ENCODE peak calls at places on chromosomes 13 and 19, in nine cellular contexts. T is CD8-positive, alpha-beta memory T cell; S is left ventricle myocardium inferior; F is suprapubic skin; H is psoas muscle; A is body of pancreas; V is breast epithelium; Z is BE2C; X is upper lobe of left lung. J is an unnamed sample.

GRCh38 chr19:40778045-40778864 is at the start of gene RAB4B:
- DNase-seq in T (peak; percentile 100), S (peak; percentile 100), F (peak; percentile 100), H (peak; percentile 100), A (peak; percentile 100), V (peak; percentile 100), Z (peak; percentile 100), X (peak; percentile 100), J (peak; percentile 100)

GRCh38 chr19:2291185-2291751 is 9.3 kb upstream of the PEAK3 start:
- DNase-seq in T (no peak), S (no peak), F (no peak), H (no peak), A (no peak), V (no peak), Z (peak; percentile 54), X (peak; percentile 88), J (no peak)

GRCh38 chr19:33438016-33438671 is 64.6 kb downstream of the CEBPG start:
- DNase-seq in T (no peak), S (peak; percentile 42), F (no peak), H (no peak), A (no peak), V (peak; percentile 22), Z (peak; percentile 94), X (no peak), J (peak; percentile 20)

GRCh38 chr19:39890755-39891551 is 43.5 kb downstream of the FCGBP start:
- DNase-seq in T (no peak), S (no peak), F (peak; percentile 77), H (no peak), A (no peak), V (no peak), Z (no peak), X (peak; percentile 33), J (no peak)

GRCh38 chr13:92362717-92363116 is 863.9 kb upstream of the GPC6 start:
- DNase-seq in T (no peak), S (no peak), F (no peak), H (no peak), A (peak; percentile 17), V (no peak), Z (no peak), X (no peak), J (no peak)

GRCh38 chr13:98366959-98367358 is 189.9 kb upstream of the RNF113B start:
- DNase-seq in T (no peak), S (no peak), F (no peak), H (no peak), A (no peak), V (no peak), Z (no peak), X (no peak), J (no peak)

GRCh38 chr19:45275370-45275971 is 24.4 kb downstream of the MARK4 start:
- DNase-seq in T (no peak), S (no peak), F (no peak), H (no peak), A (no peak), V (no peak), Z (peak; percentile 86), X (no peak), J (no peak)

GRCh38 chr13:35965226-35965927 is 165.8 kb downstream of the DCLK1 start:
- DNase-seq in T (no peak), S (no peak), F (no peak), H (no peak), A (no peak), V (no peak), Z (peak; percentile 49), X (no peak), J (no peak)

GRCh38 chr19:44587863-44588752 is 25.3 kb upstream of the IGSF23 start:
- DNase-seq in T (no peak), S (no peak), F (no peak), H (no peak), A (no peak), V (no peak), Z (no peak), X (no peak), J (peak; percentile 35)

GRCh38 chr13:53028637-53029121 is at the start of gene OLFM4:
- DNase-seq in T (no peak), S (no peak), F (no peak), H (no peak), A (peak; percentile 54), V (no peak), Z (no peak), X (peak; percentile 13), J (no peak)

GRCh38 chr19:11780431-11781020 is 13.7 kb downstream of the ZNF441 start:
- DNase-seq in T (no peak), S (no peak), F (no peak), H (no peak), A (no peak), V (no peak), Z (no peak), X (no peak), J (no peak)

GRCh38 chr19:9986787-9987281 is 23.5 kb downstream of the COL5A3 start:
- DNase-seq in T (no peak), S (peak; percentile 57), F (no peak), H (peak; percentile 74), A (peak; percentile 45), V (no peak), Z (no peak), X (no peak), J (peak; percentile 92)

GRCh38 chr19:39307233-39307821 is 11.1 kb downstream of the IFNL1 start:
- DNase-seq in T (no peak), S (no peak), F (peak; percentile 74), H (no peak), A (no peak), V (no peak), Z (no peak), X (peak; percentile 88), J (no peak)

GRCh38 chr13:21040120-21040834 is 21.1 kb downstream of the LATS2 start:
- DNase-seq in T (no peak), S (no peak), F (no peak), H (no peak), A (no peak), V (no peak), Z (no peak), X (no peak), J (no peak)

GRCh38 chr13:75789451-75790197 is 153.5 kb downstream of the LMO7 start:
- DNase-seq in T (no peak), S (no peak), F (no peak), H (no peak), A (no peak), V (no peak), Z (no peak), X (no peak), J (peak; percentile 34)

GRCh38 chr19:23241433-23241832 is 8.8 kb downstream of the ZNF724 start:
- DNase-seq in T (no peak), S (no peak), F (no peak), H (no peak), A (no peak), V (no peak), Z (no peak), X (no peak), J (no peak)
- H3K9me3 ChIP-seq in T (peaks cover 17% of the 10 kb centered on the region), S (peaks cover 27% of the 10 kb centered on the region), F (peaks cover 7% of the 10 kb centered on the region), H (peaks cover 15% of the 10 kb centered on the region), A (no peaks in the 10 kb centered on the region), V (peaks cover 27% of the 10 kb centered on the region), Z (no peaks in the 10 kb centered on the region), X (peaks cover 45% of the 10 kb centered on the region), J (peaks cover 5% of the 10 kb centered on the region)

GRCh38 chr19:1270854-1271527 is 1.9 kb downstream of the CIRBP start:
- DNase-seq in T (no peak), S (no peak), F (no peak), H (no peak), A (peak; percentile 53), V (no peak), Z (no peak), X (peak; percentile 85), J (no peak)
- H3K36me3 ChIP-seq in T (peaks cover 42% of the 10 kb centered on the region), S (peaks cover 50% of the 10 kb centered on the region), F (peaks cover 40% of the 10 kb centered on the region), H (peaks cover 51% of the 10 kb centered on the region), A (peaks cover 18% of the 10 kb centered on the region), V (peaks cover 5% of the 10 kb centered on the region), Z (peaks cover 46% of the 10 kb centered on the region), X (peaks cover 50% of the 10 kb centered on the region), J (peaks cover 47% of the 10 kb centered on the region)

DNA sequence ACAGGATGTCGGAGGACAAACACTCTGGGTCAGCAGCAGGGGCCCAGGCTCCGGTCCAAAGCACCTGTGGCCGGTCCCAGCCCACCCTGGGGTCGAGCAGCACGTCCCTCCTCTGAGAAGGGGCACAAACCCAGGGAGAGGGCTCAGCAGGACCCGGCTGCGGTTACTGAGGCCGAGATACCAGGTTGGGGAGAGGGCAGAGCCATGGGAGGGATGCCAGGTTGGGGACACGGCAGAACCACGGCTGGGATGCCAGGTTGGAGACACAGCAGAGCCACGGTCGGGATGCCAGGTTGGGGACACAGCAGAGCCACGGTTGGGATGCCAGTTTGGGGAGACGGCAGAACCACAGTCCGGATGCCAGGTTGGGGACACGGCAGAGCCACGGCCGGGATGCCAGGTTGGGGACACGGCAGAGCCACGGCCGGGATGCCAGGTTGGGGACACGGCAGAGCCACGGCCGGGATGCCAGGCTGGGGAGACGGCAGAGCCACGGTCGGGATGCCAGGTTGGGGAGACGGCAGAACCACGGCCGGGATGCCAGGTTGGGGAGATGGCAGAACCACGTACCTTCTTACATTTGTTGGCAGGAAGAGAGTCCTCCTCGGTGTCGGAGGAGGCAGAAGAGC is 18.5 kb downstream of the MIER2 start:
- DNase-seq in T (no peak), S (no peak), F (no peak), H (no peak), A (no peak), V (no peak), Z (no peak), X (peak; percentile 61), J (no peak)
- H3K9me3 ChIP-seq in T (no peaks in the 10 kb centered on the region), S (peaks cover 15% of the 10 kb centered on the region), F (peaks cover 15% of the 10 kb centered on the region), H (no peaks in the 10 kb centered on the region), A (no peaks in the 10 kb centered on the region), V (no peaks in the 10 kb centered on the region), Z (peaks cover 6% of the 10 kb centered on the region), X (peaks cover 17% of the 10 kb centered on the region), J (no peaks in the 10 kb centered on the region)

GRCh38 chr19:35734889-35735288 is 7.4 kb downstream of the IGFLR1 start:
- DNase-seq in T (no peak), S (no peak), F (no peak), H (no peak), A (no peak), V (no peak), Z (no peak), X (no peak), J (no peak)

GRCh38 chr19:35733180-35734125 is 8.8 kb downstream of the IGFLR1 start:
- DNase-seq in T (no peak), S (no peak), F (no peak), H (no peak), A (no peak), V (no peak), Z (no peak), X (no peak), J (no peak)

GRCh38 chr19:35732540-35733179 is 9.6 kb downstream of the IGFLR1 start:
- DNase-seq in T (no peak), S (no peak), F (no peak), H (no peak), A (no peak), V (no peak), Z (no peak), X (peak; percentile 76), J (no peak)

GRCh38 chr19:35731779-35732405 is 10.4 kb downstream of the IGFLR1 start:
- DNase-seq in T (no peak), S (no peak), F (no peak), H (no peak), A (no peak), V (no peak), Z (no peak), X (no peak), J (no peak)

DNA sequence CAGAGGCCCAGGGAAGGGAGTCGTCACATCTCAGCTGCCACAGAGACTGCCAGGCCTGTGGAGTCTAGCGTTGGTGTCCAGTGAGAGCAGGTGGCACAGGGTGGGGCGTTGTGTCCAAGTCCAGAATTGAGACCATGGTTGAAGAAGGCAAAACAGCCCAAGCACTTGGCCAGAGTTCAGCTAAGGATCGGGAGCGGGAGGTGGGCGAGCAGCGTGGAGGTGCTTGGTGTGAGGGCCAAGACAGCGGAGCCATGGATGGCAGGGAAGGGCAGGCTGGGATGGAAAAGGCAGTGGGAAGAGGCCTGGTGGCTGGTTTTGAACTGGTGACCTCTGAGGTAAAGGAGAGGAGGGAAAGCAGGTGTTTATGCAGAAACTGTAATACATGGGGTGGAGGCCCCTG is 8.0 kb downstream of the IGFLR1 start:
- DNase-seq in T (no peak), S (no peak), F (no peak), H (no peak), A (no peak), V (no peak), Z (no peak), X (no peak), J (no peak)
- H3K36me3 ChIP-seq in T (peaks cover 42% of the 10 kb centered on the region), S (peaks cover 87% of the 10 kb centered on the region), F (peaks cover 89% of the 10 kb centered on the region), H (peaks cover 99% of the 10 kb centered on the region), A (peaks cover 40% of the 10 kb centered on the region), V (peaks cover 7% of the 10 kb centered on the region), Z (peaks cover 82% of the 10 kb centered on the region), X (peaks cover 97% of the 10 kb centered on the region), J (peaks cover 90% of the 10 kb centered on the region)